ENCODE peak calls at places on chromosomes 1 and 21, in seven cellular contexts. V is IMR-90, R is ascending aorta, P is heart right ventricle, A is EL, J is T follicular helper cell, F is H54. T is an unnamed sample.

GRCh38 chr1:24910751-24911650 is 19.1 kb downstream of the RUNX3 start:
- DNase-seq in A (no peak), F (no peak), P (no peak), V (peak), J (peak), R (peak), T (peak)

GRCh38 chr1:235513495-235514366 is 9.5 kb upstream of the B3GALNT2 start:
- DNase-seq in R (no peak), P (no peak), V (peak), F (no peak), J (no peak), A (peak), T (no peak)

GRCh38 chr21:41133896-41134522 is 34.0 kb upstream of the BACE2 start:
- DNase-seq in F (no peak), P (no peak), A (peak), V (peak), R (no peak), J (no peak), T (no peak)

GRCh38 chr1:166485620-166486019 is 318.8 kb upstream of the FAM78B start:
- DNase-seq in P (no peak), R (no peak), A (peak), V (no peak), F (peak), J (no peak), T (no peak)

GRCh38 chr1:2236695-2237677 is 8.9 kb downstream of the SKI start:
- DNase-seq in F (no peak), J (peak), R (no peak), A (no peak), V (no peak), P (no peak), T (peak)

GRCh38 chr1:1752671-1753606 is 25.3 kb downstream of the NADK start:
- DNase-seq in V (no peak), R (no peak), A (no peak), F (no peak), J (no peak), P (no peak), T (no peak)

GRCh38 chr1:51330331-51331201 is at the start of gene TTC39A:
- DNase-seq in P (no peak), J (no peak), R (no peak), F (no peak), A (no peak), V (no peak), T (peak)

GRCh38 chr1:211557894-211558625 is 20.9 kb downstream of the SLC30A1 start:
- DNase-seq in J (no peak), P (no peak), A (no peak), V (no peak), R (no peak), F (no peak), T (no peak)

GRCh38 chr1:221149111-221149510 is 269.9 kb downstream of the HLX start:
- DNase-seq in R (no peak), A (no peak), V (peak), F (no peak), J (no peak), P (no peak), T (no peak)

GRCh38 chr1:154663656-154664055 is 55.7 kb upstream of the ADAR start:
- DNase-seq in J (no peak), A (no peak), V (no peak), P (no peak), F (no peak), R (no peak), T (no peak)

GRCh38 chr1:54212872-54213271 is 12.9 kb downstream of the MRPL37 start:
- DNase-seq in R (no peak), V (no peak), A (no peak), J (no peak), F (no peak), P (no peak), T (no peak)

GRCh38 chr1:111621050-111621449 is 1.5 kb downstream of the RAP1A start:
- DNase-seq in R (no peak), P (no peak), A (peak), F (no peak), V (peak), J (no peak), T (no peak)

GRCh38 chr1:43274804-43275180 is 5.0 kb downstream of the TMEM125 start:
- DNase-seq in J (no peak), V (no peak), F (no peak), A (no peak), R (no peak), P (no peak), T (no peak)

GRCh38 chr1:184643661-184644060 is 111.0 kb downstream of the EDEM3 start:
- DNase-seq in A (no peak), P (no peak), J (no peak), R (no peak), V (no peak), F (no peak), T (no peak)

GRCh38 chr1:224744521-224744920 is 128.4 kb downstream of the CNIH3 start:
- DNase-seq in P (no peak), R (no peak), V (no peak), J (no peak), F (no peak), A (no peak), T (no peak)

GRCh38 chr1:25565188-25565591 is 21.8 kb downstream of the LDLRAP1 start:
- DNase-seq in J (peak), V (peak), P (no peak), F (no peak), A (no peak), R (no peak), T (no peak)

GRCh38 chr1:118688891-118689290 is 299.3 kb downstream of the TBX15 start:
- DNase-seq in R (no peak), F (no peak), A (no peak), P (no peak), J (no peak), V (no peak), T (no peak)